ENCODE peak calls at places on chromosomes 7 and 10, in eight cellular contexts. U is nephron progenitor cell, E is HTR-8/SVneo, Y is NCI-H2081, Z is uterus, Q is adrenal gland, I is coronary artery, F is lower lobe of right lung. R is an unnamed sample.

GRCh38 chr10:52782554-52782953 is 10.0 kb upstream of the MBL2 start:
- DNase-seq in U (no peak), E (no peak), Y (no peak), Z (no peak), Q (no peak), I (no peak), F (no peak), R (no peak)

GRCh38 chr7:50421043-50421442 is 29.1 kb downstream of the FIGNL1 start:
- DNase-seq in U (no peak), E (no peak), Y (no peak), Z (no peak), Q (no peak), I (no peak), F (no peak), R (no peak)

GRCh38 chr7:73721237-73721848 is 1.9 kb upstream of the STX1A start:
- DNase-seq in U (no peak), E (no peak), Y (peak), Z (no peak), Q (peak), I (no peak), F (no peak), R (no peak)

GRCh38 chr7:32677593-32677992 is 182.3 kb downstream of the AVL9 start:
- DNase-seq in U (no peak), E (no peak), Y (no peak), Z (no peak), Q (no peak), I (no peak), F (no peak), R (no peak)

GRCh38 chr10:3926675-3927525 is 141.9 kb upstream of the KLF6 start:
- DNase-seq in U (no peak), E (no peak), Y (no peak), Z (no peak), Q (no peak), I (no peak), F (no peak), R (no peak)

GRCh38 chr10:76488602-76489001 is 1057.2 kb downstream of the LRMDA start:
- DNase-seq in U (no peak), E (no peak), Y (no peak), Z (no peak), Q (no peak), I (no peak), F (no peak), R (no peak)

GRCh38 chr7:98472391-98473002 is 71.6 kb upstream of the BAIAP2L1 start:
- DNase-seq in U (no peak), E (no peak), Y (no peak), Z (no peak), Q (no peak), I (no peak), F (no peak), R (no peak)

GRCh38 chr7:14305233-14305866 is 315.9 kb upstream of the ETV1 start:
- DNase-seq in U (no peak), E (peak), Y (no peak), Z (no peak), Q (peak), I (no peak), F (no peak), R (no peak)

GRCh38 chr7:139916717-139917395 is 87.8 kb downstream of the TBXAS1 start:
- DNase-seq in U (no peak), E (no peak), Y (no peak), Z (no peak), Q (no peak), I (no peak), F (no peak), R (peak)

GRCh38 chr7:2019693-2020511 is 212.8 kb downstream of the MAD1L1 start:
- DNase-seq in U (no peak), E (no peak), Y (no peak), Z (peak), Q (peak), I (peak), F (peak), R (peak)

GRCh38 chr10:13871698-13872280 is 285.0 kb downstream of the PRPF18 start:
- DNase-seq in U (no peak), E (no peak), Y (no peak), Z (no peak), Q (no peak), I (no peak), F (no peak), R (no peak)

GRCh38 chr7:101677421-101678137 is 48.5 kb upstream of the MYL10 start:
- DNase-seq in U (no peak), E (no peak), Y (no peak), Z (no peak), Q (no peak), I (no peak), F (no peak), R (no peak)

GRCh38 chr7:50842061-50842460 is 59.4 kb upstream of the GRB10 start:
- DNase-seq in U (no peak), E (no peak), Y (no peak), Z (no peak), Q (no peak), I (no peak), F (no peak), R (no peak)

GRCh38 chr10:98510412-98510995 is 63.8 kb upstream of the HPS1 start:
- DNase-seq in U (no peak), E (no peak), Y (no peak), Z (no peak), Q (no peak), I (no peak), F (no peak), R (no peak)

GRCh38 chr10:97686301-97686961 is 610 bp downstream of the AVPI1 start:
- DNase-seq in U (no peak), E (no peak), Y (no peak), Z (no peak), Q (no peak), I (no peak), F (no peak), R (no peak)

R was measured in GM20000.